ENCODE peak calls at places on chromosomes 6 and 20, in seven cellular contexts. Y, I, Z, N, V, U and E are unnamed samples.
A peak's percentile ranks its signal among the peaks of the same experiment; 100 is the strongest.

GRCh38 chr6:39053854-39054576 is 5.4 kb downstream of the GLP1R start:
- DNase-seq in Z (no peak), I (no peak), N (no peak), Y (no peak), V (no peak), U (no peak), E (no peak)

GRCh38 chr20:50366270-50367103 is 143.7 kb upstream of the PTPN1 start:
- DNase-seq in V (peak; percentile 93), U (no peak), I (peak; percentile 61), Z (peak; percentile 82), Y (no peak), N (peak; percentile 22), E (peak; percentile 41)

GRCh38 chr20:47118201-47118600 is 223.6 kb downstream of the EYA2 start:
- DNase-seq in I (no peak), V (no peak), Z (peak; percentile 46), U (no peak), Y (no peak), N (no peak), E (no peak)

GRCh38 chr20:61436674-61437279 is 184.7 kb downstream of the CDH4 start:
- DNase-seq in Z (peak; percentile 93), V (no peak), Y (no peak), N (no peak), U (no peak), I (no peak), E (peak; percentile 31)

GRCh38 chr20:63612276-63612931 is 14.5 kb downstream of the GMEB2 start:
- DNase-seq in U (no peak), N (no peak), V (no peak), Z (no peak), Y (no peak), I (no peak), E (no peak)

GRCh38 chr6:96809119-96809518 is 28.2 kb downstream of the GPR63 start:
- DNase-seq in U (no peak), N (no peak), Y (no peak), Z (no peak), I (no peak), V (no peak), E (no peak)

GRCh38 chr6:84862843-84863242 is 98.4 kb upstream of the TBX18 start:
- DNase-seq in I (no peak), Z (no peak), U (no peak), Y (no peak), V (no peak), N (no peak), E (no peak)

GRCh38 chr20:19211661-19212523 is 550 bp upstream of the SLC24A3 start:
- DNase-seq in Y (no peak), V (no peak), I (peak; percentile 62), U (no peak), N (no peak), Z (peak; percentile 41), E (peak; percentile 33)

GRCh38 chr20:33578510-33578909 is 83.6 kb upstream of the C20orf144 start:
- DNase-seq in Z (no peak), U (no peak), V (no peak), N (no peak), I (peak; percentile 29), Y (no peak), E (no peak)

GRCh38 chr6:98945311-98946005 is 2.3 kb downstream of the FBXL4 start:
- DNase-seq in V (no peak), N (no peak), U (no peak), Z (no peak), Y (no peak), I (no peak), E (no peak)

GRCh38 chr6:157982297-157982579 is 575 bp downstream of the SYNJ2 start:
- DNase-seq in Z (peak; percentile 52), N (peak; percentile 28), V (peak; percentile 40), Y (peak; percentile 44), I (no peak), U (no peak), E (peak; percentile 36)

GRCh38 chr6:3808189-3808588 is 41.0 kb upstream of the FAM50B start:
- DNase-seq in Y (no peak), N (no peak), I (no peak), V (no peak), Z (peak; percentile 21), U (no peak), E (peak; percentile 59)

GRCh38 chr20:57829805-57830514 is 120.1 kb upstream of the PMEPA1 start:
- DNase-seq in V (no peak), N (no peak), I (no peak), U (no peak), Z (no peak), Y (no peak), E (no peak)

GRCh38 chr6:166360243-166361079 is 18.1 kb upstream of the SFT2D1 start:
- DNase-seq in U (no peak), Z (no peak), V (no peak), N (no peak), I (no peak), Y (no peak), E (peak; percentile 17)

GRCh38 chr6:84415068-84415467 is 187.6 kb upstream of the CEP162 start:
- DNase-seq in N (no peak), Z (no peak), I (no peak), V (no peak), U (no peak), Y (no peak), E (no peak)

GRCh38 chr20:50305636-50306477 is 115.2 kb downstream of the CEBPB start:
- DNase-seq in I (peak; percentile 80), V (no peak), N (no peak), U (no peak), Y (peak; percentile 58), Z (peak; percentile 59), E (peak; percentile 75)

GRCh38 chr6:166408936-166409755 is 26.4 kb upstream of the MPC1 start:
- DNase-seq in I (no peak), Y (no peak), Z (no peak), V (no peak), N (no peak), U (no peak), E (no peak)